ENCODE peak calls at places on chromosomes 6 and 20, in ten cellular contexts. C is left lung, W is cardiac muscle cell, B is fibroblast of the aortic adventitia, L is mammary epithelial cell, J is transverse colon, X is esophagus squamous epithelium, S is spleen, I is pancreas, A is colonic mucosa. R is an unnamed sample.

GRCh38 chr6:111721677-111722219 is 116.1 kb upstream of the TRAF3IP2 start:
- DNase-seq in C (no peak), W (no peak), B (peak), L (no peak), J (no peak), X (no peak), S (no peak), I (no peak), A (peak), R (peak)

GRCh38 chr6:50936277-50936681 is 117.6 kb downstream of the TFAP2B start:
- DNase-seq in C (no peak), W (no peak), B (no peak), L (no peak), J (no peak), X (no peak), S (no peak), I (no peak), A (no peak), R (no peak)

GRCh38 chr20:41577129-41578009 is 40.8 kb downstream of the CHD6 start:
- DNase-seq in C (no peak), W (no peak), B (no peak), L (no peak), J (no peak), X (no peak), S (no peak), I (no peak), A (no peak), R (no peak)

GRCh38 chr20:57051096-57051495 is 215.3 kb downstream of the BMP7 start:
- DNase-seq in C (no peak), W (no peak), B (no peak), L (no peak), J (no peak), X (no peak), S (no peak), I (no peak), A (no peak), R (no peak)

GRCh38 chr6:20719980-20720379 is 185.7 kb downstream of the CDKAL1 start:
- DNase-seq in C (no peak), W (no peak), B (no peak), L (no peak), J (no peak), X (no peak), S (no peak), I (no peak), A (no peak), R (no peak)

GRCh38 chr6:107941627-107942026 is 16.4 kb downstream of the SEC63 start:
- DNase-seq in C (no peak), W (peak), B (no peak), L (no peak), J (no peak), X (no peak), S (no peak), I (no peak), A (no peak), R (no peak)

GRCh38 chr6:17945111-17945510 is 42.3 kb downstream of the KIF13A start:
- DNase-seq in C (no peak), W (no peak), B (peak), L (no peak), J (no peak), X (no peak), S (no peak), I (no peak), A (no peak), R (peak)

GRCh38 chr20:6492396-6493055 is 275.0 kb upstream of the BMP2 start:
- DNase-seq in C (no peak), W (no peak), B (no peak), L (peak), J (no peak), X (no peak), S (no peak), I (no peak), A (peak), R (peak)

GRCh38 chr20:41509801-41510200 is 108.4 kb downstream of the CHD6 start:
- DNase-seq in C (no peak), W (no peak), B (peak), L (no peak), J (peak), X (no peak), S (no peak), I (no peak), A (peak), R (peak)

GRCh38 chr6:79544299-79544927 is 7.2 kb upstream of the LCA5 start:
- DNase-seq in C (no peak), W (peak), B (peak), L (peak), J (no peak), X (no peak), S (no peak), I (no peak), A (no peak), R (no peak)

GRCh38 chr6:142009647-142010046 is 123.1 kb upstream of the GJE1 start:
- DNase-seq in C (no peak), W (peak), B (peak), L (no peak), J (no peak), X (no peak), S (no peak), I (no peak), A (no peak), R (peak)

GRCh38 chr6:56347526-56347925 is 100.1 kb upstream of the COL21A1 start:
- DNase-seq in C (no peak), W (no peak), B (peak), L (peak), J (no peak), X (no peak), S (no peak), I (no peak), A (no peak), R (peak)

GRCh38 chr20:19745106-19745505 is 13.0 kb upstream of the RIN2 start:
- DNase-seq in C (no peak), W (no peak), B (no peak), L (no peak), J (no peak), X (no peak), S (no peak), I (no peak), A (no peak), R (no peak)

GRCh38 chr6:32609731-32610640 is 20.3 kb upstream of the HLA-DRB1 start:
- DNase-seq in C (no peak), W (peak), B (peak), L (peak), J (no peak), X (no peak), S (peak), I (no peak), A (peak), R (peak)

GRCh38 chr6:156796627-156797026 is 19.4 kb downstream of the ARID1B start:
- DNase-seq in C (peak), W (no peak), B (no peak), L (no peak), J (no peak), X (no peak), S (no peak), I (no peak), A (no peak), R (no peak)

GRCh38 chr20:33059741-33060390 is 6.2 kb downstream of the BPIFB3 start:
- DNase-seq in C (no peak), W (no peak), B (no peak), L (no peak), J (no peak), X (no peak), S (peak), I (no peak), A (no peak), R (no peak)

GRCh38 chr20:4151991-4152695 is 136.8 kb upstream of the RNF24 start:
- DNase-seq in C (no peak), W (no peak), B (peak), L (no peak), J (no peak), X (no peak), S (peak), I (no peak), A (no peak), R (peak)

GRCh38 chr6:163841326-163841725 is 426.8 kb downstream of the QKI start:
- DNase-seq in C (no peak), W (no peak), B (no peak), L (no peak), J (no peak), X (no peak), S (no peak), I (no peak), A (no peak), R (no peak)

GRCh38 chr6:162964703-162965140 is 236.9 kb downstream of the PACRG start:
- DNase-seq in C (no peak), W (no peak), B (peak), L (no peak), J (no peak), X (no peak), S (no peak), I (no peak), A (peak), R (peak)

DNA sequence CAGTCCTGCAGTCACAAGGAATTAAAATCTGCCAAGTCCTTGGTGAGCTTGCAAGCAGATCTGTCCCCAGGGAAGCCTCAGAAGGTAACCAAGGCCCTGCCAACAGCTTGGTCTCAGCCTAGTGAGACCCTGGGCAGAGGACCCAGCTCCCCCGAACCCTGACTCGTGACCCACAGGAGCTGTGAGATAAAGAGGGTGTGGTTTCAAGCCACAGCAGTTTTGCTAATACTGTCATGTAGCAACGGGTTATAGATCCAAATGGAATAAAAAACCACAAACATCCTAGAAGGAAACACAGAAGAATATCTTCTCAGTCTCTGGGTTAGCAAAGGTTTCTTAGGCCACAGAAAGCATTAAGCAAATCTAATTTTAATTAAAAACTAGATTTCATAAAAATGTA is 145.6 kb downstream of the WDR27 start:
- DNase-seq in C (no peak), W (no peak), B (no peak), L (no peak), J (no peak), X (no peak), S (no peak), I (no peak), A (no peak), R (no peak)
- H3K4me3 ChIP-seq in C (no peak), W (no peak), B (no peak), L (no peak), J (no peak), X (no peak), S (no peak), I (no peak), A (no peak), R (no peak)

DNA sequence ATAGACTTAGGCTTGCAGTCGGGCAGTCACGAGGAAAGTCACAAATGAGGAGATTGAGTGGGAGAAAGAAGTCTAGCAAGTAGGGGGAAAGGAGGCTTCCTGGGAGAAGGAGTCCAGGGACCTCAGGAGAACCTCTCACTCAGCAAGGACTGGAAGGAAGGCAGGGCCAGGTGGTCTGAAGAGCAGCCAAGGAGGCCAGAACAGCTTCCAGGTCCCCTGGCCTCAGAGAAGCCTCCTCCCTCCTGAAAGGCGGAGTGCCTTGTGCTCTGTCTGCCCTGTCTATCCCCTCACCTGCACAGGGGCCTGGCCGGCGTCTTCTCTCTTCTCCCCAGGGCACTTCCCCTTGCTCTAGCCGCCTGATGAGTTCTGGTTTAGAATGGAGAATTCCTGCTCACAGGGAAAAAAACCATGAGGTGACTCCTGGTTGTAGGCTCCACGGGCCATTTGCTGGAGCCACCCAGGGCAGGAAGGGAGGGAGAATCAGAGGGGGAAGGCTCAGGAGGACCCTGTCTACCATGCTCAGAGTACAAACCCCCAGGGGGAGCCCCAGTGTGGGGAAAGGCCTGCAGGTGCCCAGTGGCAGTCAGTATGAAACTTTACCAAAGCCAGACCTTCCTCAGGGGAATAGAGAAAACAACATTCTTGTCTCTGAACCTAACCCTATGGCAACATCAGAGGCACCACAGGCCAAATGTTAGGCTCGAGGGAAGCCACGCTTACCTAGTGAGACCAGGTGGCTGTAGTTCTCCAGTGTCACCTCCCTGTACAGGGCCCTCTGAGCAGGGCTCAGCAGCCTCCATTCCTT is 11.2 kb downstream of the ZNF337 start:
- DNase-seq in C (no peak), W (no peak), B (no peak), L (no peak), J (no peak), X (no peak), S (no peak), I (no peak), A (no peak), R (no peak)
- TF ChIP-seq CTCF in C (no peak), W (no peak), B (no peak), L (no peak), J (no peak), X (no peak), S (no peak), I (no peak), A (no peak), R (no peak)

GRCh38 chr6:139133272-139133671 is 1.6 kb upstream of the HECA start:
- DNase-seq in C (no peak), W (no peak), B (peak), L (no peak), J (peak), X (no peak), S (peak), I (no peak), A (no peak), R (no peak)
- H3K4me3 ChIP-seq in C (no peak), W (no peak), B (no peak), L (no peak), J (no peak), X (peak), S (no peak), I (no peak), A (no peak), R (peak)

GRCh38 chr6:3456794-3457709 is at the start of gene SLC22A23:
- DNase-seq in C (peak), W (peak), B (no peak), L (peak), J (peak), X (no peak), S (peak), I (peak), A (peak), R (peak)
- TF ChIP-seq CTCF in C (peak), W (peak), B (peak), L (peak), J (peak), X (peak), S (peak), I (peak), A (peak), R (peak)

DNA sequence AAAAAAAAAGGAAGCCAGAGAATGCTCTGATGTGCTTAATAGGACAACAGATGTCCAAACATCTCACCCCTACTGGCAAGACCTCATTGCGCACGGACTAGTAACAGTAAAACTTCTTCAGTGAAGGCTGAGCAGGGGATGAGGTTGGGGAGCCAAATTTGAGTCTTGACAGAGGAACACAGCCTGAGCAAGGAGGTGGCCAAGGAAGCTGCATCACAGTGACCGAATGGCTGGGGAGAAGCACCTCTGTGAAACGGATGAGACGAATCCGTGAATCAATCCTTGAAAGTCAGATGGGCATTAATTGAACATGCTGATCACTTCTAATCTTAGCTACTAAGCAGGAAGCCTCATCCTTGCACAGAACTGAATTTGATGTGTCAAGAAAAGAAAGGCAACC is 29.7 kb downstream of the PXDC1 start:
- DNase-seq in C (no peak), W (no peak), B (no peak), L (no peak), J (no peak), X (no peak), S (no peak), I (no peak), A (no peak), R (no peak)
- H3K4me3 ChIP-seq in C (no peak), W (no peak), B (no peak), L (no peak), J (no peak), X (no peak), S (no peak), I (no peak), A (no peak), R (no peak)

GRCh38 chr6:97705568-97705967 is 422.6 kb upstream of the MMS22L start:
- DNase-seq in C (no peak), W (no peak), B (peak), L (no peak), J (no peak), X (no peak), S (no peak), I (no peak), A (no peak), R (no peak)
- TF ChIP-seq CTCF in C (no peak), W (peak), B (peak), L (peak), J (no peak), X (no peak), S (no peak), I (no peak), A (no peak), R (peak)

DNA sequence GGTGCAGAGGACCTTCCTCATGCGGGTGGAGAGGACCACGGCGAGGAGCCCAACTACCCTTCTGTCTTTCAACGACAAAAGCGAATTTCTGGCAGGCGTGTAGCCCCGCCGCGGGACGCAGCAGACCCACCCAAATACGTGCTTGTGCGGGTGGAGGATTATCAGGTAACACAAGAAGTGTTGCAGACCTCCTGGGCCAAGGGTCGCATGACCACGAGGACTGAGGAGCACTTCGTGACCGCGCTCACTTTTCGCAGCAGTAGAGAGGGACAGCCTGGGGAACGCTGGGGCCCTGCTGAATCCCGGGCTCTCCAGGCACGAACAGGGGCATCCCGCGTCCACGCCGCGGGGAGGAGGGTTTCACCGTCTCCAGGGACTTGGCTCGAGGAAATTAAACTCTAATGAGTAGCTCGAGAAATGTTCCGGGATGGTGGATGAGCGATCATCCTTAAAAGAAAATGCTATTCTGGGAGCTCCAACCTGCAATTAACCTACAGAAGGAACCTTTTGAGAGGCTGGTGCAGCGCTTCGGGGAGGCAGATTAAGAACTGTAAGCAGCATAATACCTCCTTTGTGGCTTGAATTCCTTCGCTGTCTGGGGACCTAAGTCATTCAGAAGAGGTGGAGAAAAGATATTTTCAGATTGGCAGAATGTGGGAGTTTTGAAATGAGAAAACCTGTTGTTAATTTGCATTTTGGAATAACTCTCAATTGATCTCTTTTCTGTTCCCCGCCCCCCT is 828 bp downstream of the C6orf141 start:
- DNase-seq in C (peak), W (peak), B (peak), L (no peak), J (peak), X (no peak), S (no peak), I (peak), A (peak), R (no peak)
- H3K4me3 ChIP-seq in C (peak), W (peak), B (peak), L (peak), J (peak), X (peak), S (peak), I (peak), A (peak), R (peak)

GRCh38 chr6:105136433-105137350 is 43.1 kb downstream of the POPDC3 start:
- DNase-seq in C (peak), W (peak), B (peak), L (peak), J (peak), X (no peak), S (peak), I (peak), A (peak), R (peak)
- TF ChIP-seq CTCF in C (no peak), W (peak), B (peak), L (peak), J (peak), X (no peak), S (peak), I (no peak), A (no peak), R (peak)

DNA sequence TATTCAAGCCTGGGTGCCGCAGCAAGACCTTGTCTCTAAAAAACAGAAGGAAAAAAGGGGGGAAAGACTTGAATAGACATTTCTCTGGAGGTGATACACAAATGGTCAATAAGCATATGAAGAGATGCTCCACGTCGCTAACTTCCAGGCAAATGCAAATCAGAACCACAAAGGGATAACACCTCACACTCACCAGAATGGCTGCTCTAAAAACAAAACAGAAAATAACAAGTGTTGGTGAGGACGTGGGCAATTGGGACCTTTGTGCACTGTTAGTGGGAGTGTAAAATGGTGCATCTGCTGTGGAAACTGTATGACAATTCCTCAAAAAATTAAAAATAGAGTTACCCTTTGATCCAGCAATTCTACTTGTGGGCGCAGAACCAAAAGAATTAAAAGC is 48.4 kb upstream of the TULP1 start:
- DNase-seq in C (no peak), W (no peak), B (no peak), L (no peak), J (no peak), X (no peak), S (no peak), I (no peak), A (no peak), R (no peak)
- H3K4me3 ChIP-seq in C (no peak), W (no peak), B (no peak), L (no peak), J (no peak), X (no peak), S (no peak), I (no peak), A (no peak), R (no peak)

DNA sequence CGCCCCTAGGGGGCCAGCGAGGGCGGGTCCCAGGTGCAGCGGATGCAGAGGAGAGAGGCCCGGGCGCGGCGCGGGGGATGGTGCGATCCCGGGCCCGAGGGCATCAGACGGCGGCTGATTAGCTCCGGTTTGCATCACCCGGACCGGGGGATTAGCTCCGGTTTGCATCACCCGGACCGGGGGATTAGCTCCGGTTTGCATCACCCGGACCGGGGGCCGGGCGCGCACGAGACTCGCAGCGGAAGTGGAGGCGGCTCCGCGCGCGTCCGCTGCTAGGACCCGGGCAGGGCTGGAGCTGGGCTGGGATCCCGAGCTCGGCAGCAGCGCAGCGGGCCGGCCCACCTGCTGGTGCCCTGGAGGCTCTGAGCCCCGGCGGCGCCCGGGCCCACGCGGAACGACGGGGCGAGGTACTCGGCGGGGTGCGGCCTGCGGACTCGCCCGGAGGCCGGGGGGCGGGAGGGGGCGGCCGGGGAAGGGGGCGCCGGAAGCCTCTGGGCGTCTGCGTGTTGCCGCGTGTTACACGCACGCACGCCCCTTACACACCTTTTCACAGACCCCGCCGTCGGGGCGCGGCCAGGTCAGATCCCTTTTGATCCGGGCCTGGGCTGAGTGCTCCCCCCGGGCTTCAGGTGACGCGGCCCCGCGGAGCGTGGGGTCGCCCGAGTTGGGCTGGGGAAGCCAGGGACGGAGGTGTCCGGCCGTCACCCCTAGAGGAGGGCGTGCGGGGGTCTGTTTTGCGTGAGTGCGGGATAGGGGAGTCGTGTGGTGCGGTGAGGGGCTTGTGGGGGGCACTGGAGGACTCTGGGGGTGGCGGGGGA is 412 bp downstream of the TRIB3 start:
- DNase-seq in C (peak), W (peak), B (peak), L (peak), J (peak), X (no peak), S (peak), I (peak), A (peak), R (peak)
- TF ChIP-seq CTCF in C (no peak), W (peak), B (peak), L (no peak), J (no peak), X (no peak), S (no peak), I (no peak), A (no peak), R (no peak)